ENCODE peak calls at places on chromosomes 3 and 15, in six cellular contexts. One of them, this sample, is unnamed. For H3K36me3, the result is how much of the 10 kb centered on the place peaks cover.

GRCh38 chr3:73954506-73954905 is 329.8 kb upstream of the PDZRN3 start:
- DNase-seq in HepG2: no peak
- DNase-seq in IMR-90: no peak
- DNase-seq in GM12878: no peak
- DNase-seq in K562: no peak
- DNase-seq in H1: no peak
- DNase-seq in this sample: no peak

GRCh38 chr15:63243101-63243500 is 34.3 kb upstream of the APH1B start:
- DNase-seq in HepG2: no peak
- DNase-seq in IMR-90: peak
- DNase-seq in GM12878: no peak
- DNase-seq in K562: no peak
- DNase-seq in H1: no peak
- DNase-seq in this sample: no peak

GRCh38 chr15:38818156-38818745 is 253.6 kb upstream of the RASGRP1 start:
- DNase-seq in HepG2: no peak
- DNase-seq in IMR-90: no peak
- DNase-seq in GM12878: no peak
- DNase-seq in K562: no peak
- DNase-seq in H1: no peak
- DNase-seq in this sample: peak

GRCh38 chr3:171251842-171252241 is 208.4 kb downstream of the TNIK start:
- DNase-seq in HepG2: no peak
- DNase-seq in IMR-90: no peak
- DNase-seq in GM12878: no peak
- DNase-seq in K562: no peak
- DNase-seq in H1: no peak
- DNase-seq in this sample: no peak

GRCh38 chr3:128485283-128486156 is 7.5 kb downstream of the GATA2 start:
- DNase-seq in HepG2: no peak
- DNase-seq in IMR-90: no peak
- DNase-seq in GM12878: no peak
- DNase-seq in K562: peak
- DNase-seq in H1: no peak
- DNase-seq in this sample: no peak

GRCh38 chr15:25544076-25544475 is 105.3 kb upstream of the UBE3A start:
- DNase-seq in HepG2: no peak
- DNase-seq in IMR-90: no peak
- DNase-seq in GM12878: no peak
- DNase-seq in K562: no peak
- DNase-seq in H1: no peak
- DNase-seq in this sample: no peak

GRCh38 chr3:39784922-39785321 is 24.5 kb upstream of the MYRIP start:
- DNase-seq in HepG2: no peak
- DNase-seq in IMR-90: no peak
- DNase-seq in GM12878: no peak
- DNase-seq in K562: no peak
- DNase-seq in H1: no peak
- DNase-seq in this sample: no peak

GRCh38 chr3:78277793-78278192 is 1237.9 kb downstream of the ROBO2 start:
- DNase-seq in HepG2: no peak
- DNase-seq in IMR-90: no peak
- DNase-seq in GM12878: no peak
- DNase-seq in K562: no peak
- DNase-seq in H1: no peak
- DNase-seq in this sample: no peak

GRCh38 chr15:66294157-66294931 is 976 bp downstream of the DIS3L start:
- DNase-seq in HepG2: peak
- DNase-seq in IMR-90: peak
- DNase-seq in GM12878: peak
- DNase-seq in K562: peak
- DNase-seq in H1: no peak
- DNase-seq in this sample: no peak

GRCh38 chr3:185796431-185797107 is 28.3 kb downstream of the IGF2BP2 start:
- DNase-seq in HepG2: peak
- DNase-seq in IMR-90: peak
- DNase-seq in GM12878: no peak
- DNase-seq in K562: peak
- DNase-seq in H1: no peak
- DNase-seq in this sample: no peak

GRCh38 chr3:64303401-64303800 is 78.1 kb upstream of the PRICKLE2 start:
- DNase-seq in HepG2: no peak
- DNase-seq in IMR-90: peak
- DNase-seq in GM12878: no peak
- DNase-seq in K562: no peak
- DNase-seq in H1: no peak
- DNase-seq in this sample: no peak
- TF ChIP-seq RFX5 in HepG2: no peak
- TF ChIP-seq RFX5 in IMR-90: no peak
- TF ChIP-seq RFX5 in GM12878: no peak
- TF ChIP-seq RFX5 in K562: no peak
- TF ChIP-seq RFX5 in H1: no peak
- TF ChIP-seq RFX5 in this sample: no peak

GRCh38 chr15:93001881-93002280 is 87.1 kb downstream of the RGMA start:
- DNase-seq in HepG2: no peak
- DNase-seq in IMR-90: no peak
- DNase-seq in GM12878: no peak
- DNase-seq in K562: no peak
- DNase-seq in H1: no peak
- DNase-seq in this sample: no peak
- H3K36me3 ChIP-seq in HepG2: half or more
- H3K36me3 ChIP-seq in IMR-90: half or more
- H3K36me3 ChIP-seq in GM12878: under half
- H3K36me3 ChIP-seq in K562: half or more
- H3K36me3 ChIP-seq in H1: half or more
- H3K36me3 ChIP-seq in this sample: half or more

GRCh38 chr3:124545891-124546290 is 184.4 kb upstream of the UMPS start:
- DNase-seq in HepG2: no peak
- DNase-seq in IMR-90: no peak
- DNase-seq in GM12878: no peak
- DNase-seq in K562: no peak
- DNase-seq in H1: no peak
- DNase-seq in this sample: no peak
- TF ChIP-seq RFX5 in HepG2: no peak
- TF ChIP-seq RFX5 in IMR-90: no peak
- TF ChIP-seq RFX5 in GM12878: no peak
- TF ChIP-seq RFX5 in K562: no peak
- TF ChIP-seq RFX5 in H1: no peak
- TF ChIP-seq RFX5 in this sample: no peak

GRCh38 chr15:40192942-40193341 is 32.1 kb downstream of the BUB1B start:
- DNase-seq in HepG2: no peak
- DNase-seq in IMR-90: peak
- DNase-seq in GM12878: no peak
- DNase-seq in K562: no peak
- DNase-seq in H1: no peak
- DNase-seq in this sample: no peak

GRCh38 chr15:40190591-40190990 is 29.7 kb downstream of the BUB1B start:
- DNase-seq in HepG2: no peak
- DNase-seq in IMR-90: peak
- DNase-seq in GM12878: no peak
- DNase-seq in K562: no peak
- DNase-seq in H1: no peak
- DNase-seq in this sample: no peak
- H3K36me3 ChIP-seq in HepG2: half or more
- H3K36me3 ChIP-seq in IMR-90: under half
- H3K36me3 ChIP-seq in GM12878: under half
- H3K36me3 ChIP-seq in K562: half or more
- H3K36me3 ChIP-seq in H1: under half
- H3K36me3 ChIP-seq in this sample: under half

DNA sequence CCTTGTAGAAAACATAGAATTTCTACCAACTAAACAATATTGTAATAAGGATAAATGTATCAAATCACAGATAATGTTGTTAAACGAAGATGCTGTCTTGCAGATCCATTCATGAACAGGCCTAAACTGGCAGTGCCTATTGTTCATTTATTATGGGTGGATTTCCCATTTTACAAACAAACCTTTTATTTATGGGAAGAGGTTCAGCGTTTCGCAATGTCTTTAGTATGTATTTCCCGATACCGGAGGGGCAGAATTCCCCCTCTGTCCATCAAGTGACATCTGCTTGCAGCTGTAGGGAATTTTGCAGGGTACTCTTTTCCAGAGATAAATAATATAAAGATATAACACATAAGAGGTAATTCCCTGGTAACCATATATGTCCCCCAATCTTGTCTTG is 5.7 kb downstream of the CEP19 start:
- DNase-seq in HepG2: no peak
- DNase-seq in IMR-90: no peak
- DNase-seq in GM12878: no peak
- DNase-seq in K562: no peak
- DNase-seq in H1: no peak
- DNase-seq in this sample: no peak
- TF ChIP-seq RFX5 in HepG2: no peak
- TF ChIP-seq RFX5 in IMR-90: no peak
- TF ChIP-seq RFX5 in GM12878: no peak
- TF ChIP-seq RFX5 in K562: no peak
- TF ChIP-seq RFX5 in H1: no peak
- TF ChIP-seq RFX5 in this sample: no peak

GRCh38 chr3:32882180-32882579 is 64.4 kb downstream of the TRIM71 start:
- DNase-seq in HepG2: no peak
- DNase-seq in IMR-90: no peak
- DNase-seq in GM12878: no peak
- DNase-seq in K562: no peak
- DNase-seq in H1: no peak
- DNase-seq in this sample: no peak
- H3K36me3 ChIP-seq in HepG2: half or more
- H3K36me3 ChIP-seq in IMR-90: under half
- H3K36me3 ChIP-seq in GM12878: under half
- H3K36me3 ChIP-seq in K562: under half
- H3K36me3 ChIP-seq in H1: half or more
- H3K36me3 ChIP-seq in this sample: under half

GRCh38 chr3:9912294-9912935 is 4.5 kb upstream of the IL17RC start:
- DNase-seq in HepG2: no peak
- DNase-seq in IMR-90: peak
- DNase-seq in GM12878: no peak
- DNase-seq in K562: peak
- DNase-seq in H1: no peak
- DNase-seq in this sample: no peak
- TF ChIP-seq RFX5 in HepG2: no peak
- TF ChIP-seq RFX5 in IMR-90: no peak
- TF ChIP-seq RFX5 in GM12878: no peak
- TF ChIP-seq RFX5 in K562: no peak
- TF ChIP-seq RFX5 in H1: no peak
- TF ChIP-seq RFX5 in this sample: no peak

GRCh38 chr3:162738778-162739177 is 1242.2 kb downstream of the OTOL1 start:
- DNase-seq in HepG2: no peak
- DNase-seq in IMR-90: peak
- DNase-seq in GM12878: no peak
- DNase-seq in K562: no peak
- DNase-seq in H1: no peak
- DNase-seq in this sample: no peak

GRCh38 chr3:162740941-162741596 is 1244.5 kb downstream of the OTOL1 start:
- DNase-seq in HepG2: no peak
- DNase-seq in IMR-90: no peak
- DNase-seq in GM12878: no peak
- DNase-seq in K562: no peak
- DNase-seq in H1: no peak
- DNase-seq in this sample: no peak

GRCh38 chr3:162743091-162743490 is 1246.5 kb downstream of the OTOL1 start:
- DNase-seq in HepG2: no peak
- DNase-seq in IMR-90: peak
- DNase-seq in GM12878: no peak
- DNase-seq in K562: no peak
- DNase-seq in H1: no peak
- DNase-seq in this sample: no peak

GRCh38 chr3:162742159-162742717 is 1245.6 kb downstream of the OTOL1 start:
- DNase-seq in HepG2: no peak
- DNase-seq in IMR-90: no peak
- DNase-seq in GM12878: no peak
- DNase-seq in K562: no peak
- DNase-seq in H1: no peak
- DNase-seq in this sample: peak
- H3K36me3 ChIP-seq in HepG2: under half
- H3K36me3 ChIP-seq in IMR-90: under half
- H3K36me3 ChIP-seq in GM12878: under half
- H3K36me3 ChIP-seq in K562: under half
- H3K36me3 ChIP-seq in H1: under half
- H3K36me3 ChIP-seq in this sample: under half

This sample was measured in SK-N-SH.